ENCODE peak calls at places on chromosomes 7 and 10, in five cellular contexts. One of them, this sample, is unnamed.

GRCh38 chr10:102782698-102783540 is 39.2 kb downstream of the WBP1L start:
- DNase-seq in NCI-H2081: no peak
- DNase-seq in KBM-7: no peak
- DNase-seq in brain pericyte: peak
- DNase-seq in HEK293T: no peak
- DNase-seq in this sample: no peak

GRCh38 chr7:158710651-158711102 is 6.1 kb upstream of the NCAPG2 start:
- DNase-seq in HEK293T: no peak
- DNase-seq in KBM-7: peak
- DNase-seq in brain pericyte: no peak
- DNase-seq in NCI-H2081: no peak
- DNase-seq in this sample: no peak

GRCh38 chr7:78017621-78018100 is 219.1 kb downstream of the PHTF2 start:
- DNase-seq in brain pericyte: no peak
- DNase-seq in HEK293T: no peak
- DNase-seq in KBM-7: no peak
- DNase-seq in NCI-H2081: no peak
- DNase-seq in this sample: no peak

GRCh38 chr10:2494386-2494785 is 573.0 kb upstream of the PFKP start:
- DNase-seq in HEK293T: no peak
- DNase-seq in brain pericyte: no peak
- DNase-seq in KBM-7: no peak
- DNase-seq in NCI-H2081: no peak
- DNase-seq in this sample: no peak

GRCh38 chr10:58754419-58755180 is 241.9 kb downstream of the BICC1 start:
- DNase-seq in HEK293T: no peak
- DNase-seq in KBM-7: no peak
- DNase-seq in brain pericyte: peak
- DNase-seq in NCI-H2081: no peak
- DNase-seq in this sample: no peak

GRCh38 chr10:72056932-72057751 is 31.2 kb downstream of the SPOCK2 start:
- DNase-seq in HEK293T: no peak
- DNase-seq in brain pericyte: no peak
- DNase-seq in NCI-H2081: no peak
- DNase-seq in KBM-7: no peak
- DNase-seq in this sample: no peak

GRCh38 chr7:142894112-142894835 is 8.7 kb upstream of the TRPV6 start:
- DNase-seq in KBM-7: no peak
- DNase-seq in NCI-H2081: no peak
- DNase-seq in brain pericyte: no peak
- DNase-seq in HEK293T: no peak
- DNase-seq in this sample: no peak

GRCh38 chr10:19918800-19919199 is 102.6 kb downstream of the PLXDC2 start:
- DNase-seq in NCI-H2081: peak
- DNase-seq in HEK293T: no peak
- DNase-seq in KBM-7: no peak
- DNase-seq in brain pericyte: no peak
- DNase-seq in this sample: no peak

GRCh38 chr10:14032406-14032998 is 298.2 kb downstream of the FRMD4A start:
- DNase-seq in KBM-7: peak
- DNase-seq in brain pericyte: no peak
- DNase-seq in HEK293T: peak
- DNase-seq in NCI-H2081: no peak
- DNase-seq in this sample: peak

GRCh38 chr7:135389971-135390370 is 119.9 kb downstream of the CNOT4 start:
- DNase-seq in brain pericyte: no peak
- DNase-seq in HEK293T: no peak
- DNase-seq in NCI-H2081: peak
- DNase-seq in KBM-7: no peak
- DNase-seq in this sample: no peak

GRCh38 chr10:73732931-73733623 is 11.1 kb upstream of the SEC24C start:
- DNase-seq in KBM-7: no peak
- DNase-seq in brain pericyte: no peak
- DNase-seq in NCI-H2081: no peak
- DNase-seq in HEK293T: no peak
- DNase-seq in this sample: no peak

GRCh38 chr7:2641406-2642393 is 9.9 kb downstream of the TTYH3 start:
- DNase-seq in HEK293T: no peak
- DNase-seq in brain pericyte: peak
- DNase-seq in NCI-H2081: no peak
- DNase-seq in KBM-7: peak
- DNase-seq in this sample: no peak

GRCh38 chr7:16357921-16358320 is 63.4 kb downstream of the CRPPA start:
- DNase-seq in KBM-7: no peak
- DNase-seq in brain pericyte: no peak
- DNase-seq in HEK293T: no peak
- DNase-seq in NCI-H2081: peak
- DNase-seq in this sample: no peak

GRCh38 chr7:128350708-128351295 is 7.1 kb upstream of the RBM28 start:
- DNase-seq in NCI-H2081: no peak
- DNase-seq in KBM-7: no peak
- DNase-seq in brain pericyte: no peak
- DNase-seq in HEK293T: no peak
- DNase-seq in this sample: no peak

GRCh38 chr7:83410989-83411591 is 237.8 kb downstream of the SEMA3E start:
- DNase-seq in KBM-7: peak
- DNase-seq in NCI-H2081: peak
- DNase-seq in brain pericyte: no peak
- DNase-seq in HEK293T: peak
- DNase-seq in this sample: no peak

GRCh38 chr10:6228010-6228511 is 25.3 kb downstream of the PFKFB3 start:
- DNase-seq in HEK293T: no peak
- DNase-seq in brain pericyte: no peak
- DNase-seq in NCI-H2081: no peak
- DNase-seq in KBM-7: no peak
- DNase-seq in this sample: no peak

GRCh38 chr10:14009315-14010082 is 321.2 kb downstream of the FRMD4A start:
- DNase-seq in HEK293T: no peak
- DNase-seq in NCI-H2081: no peak
- DNase-seq in KBM-7: no peak
- DNase-seq in brain pericyte: peak
- DNase-seq in this sample: peak

GRCh38 chr7:121547341-121548092 is 151.4 kb upstream of the FAM3C start:
- DNase-seq in HEK293T: peak
- DNase-seq in brain pericyte: no peak
- DNase-seq in NCI-H2081: peak
- DNase-seq in KBM-7: peak
- DNase-seq in this sample: no peak

GRCh38 chr7:28630350-28630749 is 218.0 kb downstream of the CREB5 start:
- DNase-seq in NCI-H2081: no peak
- DNase-seq in KBM-7: no peak
- DNase-seq in HEK293T: no peak
- DNase-seq in brain pericyte: peak
- DNase-seq in this sample: no peak

GRCh38 chr10:9535744-9536143 is 1481.3 kb downstream of the GATA3 start:
- DNase-seq in KBM-7: no peak
- DNase-seq in NCI-H2081: no peak
- DNase-seq in brain pericyte: no peak
- DNase-seq in HEK293T: no peak
- DNase-seq in this sample: no peak

GRCh38 chr10:70584366-70584765 is 18.2 kb downstream of the PRF1 start:
- DNase-seq in brain pericyte: no peak
- DNase-seq in NCI-H2081: no peak
- DNase-seq in KBM-7: no peak
- DNase-seq in HEK293T: no peak
- DNase-seq in this sample: no peak

GRCh38 chr7:44486693-44487092 is 3.8 kb downstream of the NUDCD3 start:
- DNase-seq in HEK293T: no peak
- DNase-seq in KBM-7: no peak
- DNase-seq in NCI-H2081: no peak
- DNase-seq in brain pericyte: no peak
- DNase-seq in this sample: no peak

GRCh38 chr10:111936143-111936542 is 247.4 kb downstream of the GPAM start:
- DNase-seq in KBM-7: no peak
- DNase-seq in brain pericyte: no peak
- DNase-seq in HEK293T: no peak
- DNase-seq in NCI-H2081: no peak
- DNase-seq in this sample: no peak

GRCh38 chr7:101128040-101128834 is 1.3 kb downstream of the SERPINE1 start:
- DNase-seq in NCI-H2081: no peak
- DNase-seq in KBM-7: no peak
- DNase-seq in HEK293T: peak
- DNase-seq in brain pericyte: no peak
- DNase-seq in this sample: no peak

GRCh38 chr7:48154792-48155413 is 16.4 kb upstream of the ABCA13 start:
- DNase-seq in HEK293T: peak
- DNase-seq in KBM-7: peak
- DNase-seq in brain pericyte: no peak
- DNase-seq in NCI-H2081: peak
- DNase-seq in this sample: peak

GRCh38 chr7:99369767-99370353 is 4.7 kb upstream of the ARPC1B start:
- DNase-seq in NCI-H2081: no peak
- DNase-seq in KBM-7: peak
- DNase-seq in brain pericyte: no peak
- DNase-seq in HEK293T: peak
- DNase-seq in this sample: no peak

GRCh38 chr10:103653581-103654020 is 160.1 kb downstream of the NEURL1 start:
- DNase-seq in KBM-7: no peak
- DNase-seq in brain pericyte: no peak
- DNase-seq in HEK293T: no peak
- DNase-seq in NCI-H2081: peak
- DNase-seq in this sample: no peak

GRCh38 chr10:110268442-110268841 is 36.3 kb downstream of the SMNDC1 start:
- DNase-seq in KBM-7: no peak
- DNase-seq in NCI-H2081: no peak
- DNase-seq in brain pericyte: no peak
- DNase-seq in HEK293T: no peak
- DNase-seq in this sample: no peak